ENCODE peak calls at places on chromosomes 3 and 15, in eight cellular contexts. E is NB4, F is heart left ventricle, Y is stomach, P is AG04450, N is choroid plexus epithelial cell, T is sigmoid colon, V is cardiac fibroblast. Q is an unnamed sample.

GRCh38 chr3:68957895-68958294 is 25.5 kb upstream of the TAFA4 start:
- DNase-seq in E (no peak), F (no peak), Y (no peak), P (no peak), N (no peak), T (no peak), V (no peak), Q (no peak)

GRCh38 chr15:42083916-42084315 is 10.4 kb downstream of the PLA2G4D start:
- DNase-seq in E (no peak), F (no peak), Y (peak; percentile 22), P (no peak), N (no peak), T (no peak), V (no peak), Q (no peak)

GRCh38 chr3:12175844-12176453 is 17.2 kb upstream of the TIMP4 start:
- DNase-seq in E (peak; percentile 57), F (peak; percentile 74), Y (peak; percentile 73), P (no peak), N (peak; percentile 78), T (peak; percentile 78), V (peak; percentile 72), Q (no peak)

GRCh38 chr3:132135628-132136333 is 101.0 kb upstream of the CPNE4 start:
- DNase-seq in E (no peak), F (no peak), Y (no peak), P (peak; percentile 95), N (peak; percentile 93), T (no peak), V (peak; percentile 98), Q (peak; percentile 95)

GRCh38 chr3:136752046-136752326 is 192 bp downstream of the STAG1 start:
- DNase-seq in E (no peak), F (no peak), Y (no peak), P (peak; percentile 16), N (no peak), T (no peak), V (no peak), Q (no peak)

GRCh38 chr3:195853930-195854478 is 42.3 kb upstream of the MUC4 start:
- DNase-seq in E (peak; percentile 23), F (no peak), Y (no peak), P (no peak), N (no peak), T (no peak), V (no peak), Q (no peak)

GRCh38 chr15:33007295-33007855 is 187.1 kb downstream of the FMN1 start:
- DNase-seq in E (no peak), F (no peak), Y (no peak), P (no peak), N (peak; percentile 88), T (no peak), V (peak; percentile 70), Q (no peak)

GRCh38 chr15:72516734-72517133 is 42.6 kb downstream of the ARIH1 start:
- DNase-seq in E (peak; percentile 8), F (no peak), Y (no peak), P (no peak), N (no peak), T (no peak), V (no peak), Q (no peak)

GRCh38 chr3:157700405-157700804 is 197.2 kb upstream of the VEPH1 start:
- DNase-seq in E (peak; percentile 2), F (no peak), Y (no peak), P (no peak), N (peak; percentile 10), T (no peak), V (peak; percentile 11), Q (no peak)

GRCh38 chr3:23808525-23808924 is 2.8 kb downstream of the UBE2E1 start:
- DNase-seq in E (no peak), F (no peak), Y (no peak), P (no peak), N (no peak), T (no peak), V (no peak), Q (no peak)
- H3K4me3 ChIP-seq in E (peak overlapping the region; percentile 62), F (no peak overlapping the region), Y (peak overlapping the region; percentile 10), P (no peak overlapping the region), N (no peak overlapping the region), T (no peak overlapping the region), V (no peak overlapping the region), Q (no peak overlapping the region)

GRCh38 chr3:79012946-79013362 is 754.8 kb downstream of the ROBO1 start:
- DNase-seq in E (no peak), F (no peak), Y (no peak), P (no peak), N (no peak), T (no peak), V (peak; percentile 25), Q (no peak)

GRCh38 chr3:79016587-79017380 is 751.0 kb downstream of the ROBO1 start:
- DNase-seq in E (no peak), F (no peak), Y (no peak), P (no peak), N (peak; percentile 41), T (no peak), V (peak; percentile 35), Q (no peak)

GRCh38 chr3:79012530-79012913 is 755.3 kb downstream of the ROBO1 start:
- DNase-seq in E (no peak), F (no peak), Y (no peak), P (no peak), N (peak; percentile 51), T (no peak), V (no peak), Q (no peak)

GRCh38 chr3:79018671-79019136 is 749.1 kb downstream of the ROBO1 start:
- DNase-seq in E (no peak), F (peak; percentile 70), Y (peak; percentile 49), P (no peak), N (peak; percentile 83), T (peak; percentile 81), V (peak; percentile 70), Q (no peak)

DNA sequence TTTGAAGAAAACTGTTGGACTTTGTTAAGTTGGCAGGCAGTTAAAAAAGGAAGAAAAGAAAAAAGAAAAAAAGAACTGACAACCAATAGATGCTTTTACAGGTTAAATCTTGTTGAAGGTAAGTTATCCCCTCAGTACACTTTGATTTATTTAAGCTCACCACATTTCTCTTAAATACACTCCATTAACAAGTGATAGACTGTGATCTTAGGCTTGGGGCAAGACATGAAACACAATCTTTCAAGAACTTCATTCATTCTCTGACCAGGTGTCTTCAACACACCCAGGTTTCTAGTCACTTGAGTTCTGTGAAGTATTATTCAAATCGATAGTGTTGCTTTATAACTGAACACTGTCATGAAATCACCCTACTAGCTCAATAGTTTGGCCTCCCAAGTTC is 751.9 kb downstream of the ROBO1 start:
- DNase-seq in E (no peak), F (no peak), Y (no peak), P (no peak), N (no peak), T (no peak), V (no peak), Q (no peak)
- H3K4me3 ChIP-seq in E (no peak overlapping the region), F (peak overlapping the region; percentile 77), Y (no peak overlapping the region), P (peak overlapping the region; percentile 82), N (peak overlapping the region; percentile 18), T (peak overlapping the region; percentile 71), V (peak overlapping the region; percentile 20), Q (peak overlapping the region; percentile 79)

DNA sequence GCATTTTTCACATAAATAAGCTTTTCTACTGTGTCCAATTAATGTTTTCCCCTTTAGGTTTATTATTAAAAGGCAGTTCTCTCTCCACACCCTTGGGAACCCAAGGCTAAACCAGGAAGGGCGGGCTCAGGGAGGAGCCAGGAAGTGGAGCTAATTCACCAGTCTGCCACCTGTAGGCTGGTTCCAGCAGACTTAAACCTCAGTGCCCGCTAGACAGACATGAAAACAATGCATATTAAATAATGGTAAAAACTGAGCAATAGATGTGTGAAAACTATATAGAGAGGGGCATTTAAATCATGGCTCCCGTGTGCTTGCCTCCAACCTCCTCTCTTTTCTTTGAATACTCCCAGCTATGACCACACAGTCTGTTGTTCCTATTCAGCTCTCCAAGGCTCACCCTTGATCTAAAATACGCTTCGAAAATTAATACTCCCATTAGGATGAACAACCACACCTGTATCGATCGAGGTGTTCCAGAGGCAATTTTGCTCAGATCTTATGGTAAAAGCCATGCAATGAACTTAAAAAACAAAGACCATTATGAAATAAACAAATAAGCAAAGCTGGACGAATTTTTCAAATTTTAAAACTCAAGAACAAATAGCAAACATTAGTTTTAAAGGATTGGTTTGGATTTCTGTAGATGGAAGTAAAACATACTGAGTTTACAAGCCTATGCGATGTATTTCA is 253.3 kb downstream of the TJP1 start:
- DNase-seq in E (peak; percentile 7), F (no peak), Y (no peak), P (no peak), N (peak; percentile 22), T (no peak), V (peak; percentile 4), Q (no peak)
- H3K4me3 ChIP-seq in E (no peak overlapping the region), F (no peak overlapping the region), Y (no peak overlapping the region), P (no peak overlapping the region), N (no peak overlapping the region), T (no peak overlapping the region), V (no peak overlapping the region), Q (no peak overlapping the region)

DNA sequence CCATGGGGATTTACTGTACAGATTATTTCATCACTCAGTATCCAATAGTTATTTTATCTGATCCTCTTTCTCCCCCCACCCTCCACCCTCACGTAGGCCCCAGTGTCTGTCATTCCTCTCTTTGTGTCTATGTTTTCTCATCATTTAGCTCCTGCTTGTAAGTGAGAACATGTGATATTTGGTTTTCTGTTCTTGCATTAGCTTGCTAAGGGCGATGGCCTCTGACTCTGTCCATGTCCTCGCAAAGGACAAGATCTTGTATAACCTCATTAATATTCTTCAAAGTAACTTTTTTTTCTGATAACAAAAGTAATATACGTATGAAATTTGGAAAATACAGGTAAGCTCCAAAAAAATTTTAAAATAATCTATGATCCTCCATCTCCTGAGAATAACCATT is 67.4 kb downstream of the MAP3K13 start:
- DNase-seq in E (no peak), F (no peak), Y (no peak), P (no peak), N (no peak), T (no peak), V (no peak), Q (no peak)
- H3K4me3 ChIP-seq in E (no peak overlapping the region), F (no peak overlapping the region), Y (no peak overlapping the region), P (no peak overlapping the region), N (no peak overlapping the region), T (no peak overlapping the region), V (no peak overlapping the region), Q (no peak overlapping the region)

DNA sequence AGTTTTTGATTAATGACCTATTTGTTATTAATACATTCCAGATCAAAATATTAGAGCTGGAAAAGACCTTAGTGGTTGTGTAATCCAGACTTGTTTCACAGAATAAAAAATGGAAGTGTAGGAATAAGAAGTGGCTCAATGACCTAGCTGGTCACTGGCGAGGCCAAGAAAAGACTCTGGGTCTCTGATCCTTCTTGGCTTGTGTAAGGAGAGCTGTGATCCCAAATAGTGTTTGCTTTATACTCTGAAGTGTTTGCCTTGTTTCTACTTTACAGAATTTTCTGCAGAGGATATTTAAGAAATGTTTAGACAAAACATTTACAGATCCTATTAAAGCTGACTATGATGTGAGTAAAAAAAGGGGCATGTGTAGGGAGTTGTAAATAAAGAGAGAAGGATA is 7.1 kb downstream of the C3orf85 start:
- DNase-seq in E (no peak), F (no peak), Y (no peak), P (no peak), N (no peak), T (no peak), V (no peak), Q (no peak)
- H3K4me3 ChIP-seq in E (no peak overlapping the region), F (no peak overlapping the region), Y (no peak overlapping the region), P (no peak overlapping the region), N (no peak overlapping the region), T (no peak overlapping the region), V (no peak overlapping the region), Q (no peak overlapping the region)

DNA sequence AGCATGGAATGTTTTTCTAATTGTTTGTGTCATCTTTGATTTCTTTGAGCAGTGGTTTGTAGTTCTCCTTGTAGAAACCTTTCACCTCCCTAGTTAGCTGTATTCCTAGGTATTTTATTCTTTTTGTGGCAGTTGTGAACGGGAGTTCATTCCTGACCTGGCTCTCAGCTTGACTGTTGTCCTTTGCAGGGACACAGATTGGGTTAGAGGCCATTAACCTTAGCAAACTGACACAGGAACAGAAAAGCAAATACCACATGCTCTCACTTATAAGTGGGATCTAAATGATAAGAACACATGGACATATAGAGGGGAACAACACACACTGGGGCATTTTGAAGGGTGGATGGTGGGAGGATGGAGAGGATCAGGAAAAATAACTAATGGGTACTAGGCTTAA is 52.2 kb upstream of the RORA start:
- DNase-seq in E (no peak), F (no peak), Y (no peak), P (no peak), N (no peak), T (no peak), V (no peak), Q (no peak)
- H3K4me3 ChIP-seq in E (no peak overlapping the region), F (no peak overlapping the region), Y (no peak overlapping the region), P (no peak overlapping the region), N (no peak overlapping the region), T (no peak overlapping the region), V (no peak overlapping the region), Q (no peak overlapping the region)